ENCODE peak calls at places on chromosomes 3 and 15, in six cellular contexts. One of them, this sample, is unnamed. For H3K4me1, the result is how much of the 10 kb centered on the place peaks cover.

GRCh38 chr15:73939138-73939537 is 12.9 kb downstream of the LOXL1 start:
- DNase-seq in right lobe of liver: no peak
- DNase-seq in A549: no peak
- DNase-seq in fibroblast of lung: no peak
- DNase-seq in uterus: peak
- DNase-seq in gastrocnemius medialis: no peak
- DNase-seq in this sample: no peak

GRCh38 chr3:107956991-107957467 is 133.8 kb downstream of the CD47 start:
- DNase-seq in right lobe of liver: no peak
- DNase-seq in A549: no peak
- DNase-seq in fibroblast of lung: peak
- DNase-seq in uterus: peak
- DNase-seq in gastrocnemius medialis: peak
- DNase-seq in this sample: peak

GRCh38 chr15:61736792-61737191 is 323.5 kb downstream of the VPS13C start:
- DNase-seq in right lobe of liver: no peak
- DNase-seq in A549: no peak
- DNase-seq in fibroblast of lung: no peak
- DNase-seq in uterus: no peak
- DNase-seq in gastrocnemius medialis: no peak
- DNase-seq in this sample: no peak

GRCh38 chr3:52022323-52023100 is 26.8 kb upstream of the RPL29 start:
- DNase-seq in right lobe of liver: no peak
- DNase-seq in A549: no peak
- DNase-seq in fibroblast of lung: peak
- DNase-seq in uterus: peak
- DNase-seq in gastrocnemius medialis: peak
- DNase-seq in this sample: peak

GRCh38 chr3:195071916-195072820 is 198.8 kb downstream of the XXYLT1 start:
- DNase-seq in right lobe of liver: no peak
- DNase-seq in A549: no peak
- DNase-seq in fibroblast of lung: no peak
- DNase-seq in uterus: no peak
- DNase-seq in gastrocnemius medialis: no peak
- DNase-seq in this sample: peak

GRCh38 chr15:80550219-80550909 is 144.7 kb upstream of the ABHD17C start:
- DNase-seq in right lobe of liver: no peak
- DNase-seq in A549: peak
- DNase-seq in fibroblast of lung: peak
- DNase-seq in uterus: no peak
- DNase-seq in gastrocnemius medialis: no peak
- DNase-seq in this sample: no peak

GRCh38 chr15:78907577-78907976 is 34.9 kb downstream of the MORF4L1 start:
- DNase-seq in right lobe of liver: no peak
- DNase-seq in A549: no peak
- DNase-seq in fibroblast of lung: no peak
- DNase-seq in uterus: no peak
- DNase-seq in gastrocnemius medialis: no peak
- DNase-seq in this sample: no peak

GRCh38 chr15:63232943-63233342 is 43.5 kb downstream of the RAB8B start:
- DNase-seq in right lobe of liver: no peak
- DNase-seq in A549: no peak
- DNase-seq in fibroblast of lung: no peak
- DNase-seq in uterus: no peak
- DNase-seq in gastrocnemius medialis: no peak
- DNase-seq in this sample: no peak

GRCh38 chr3:135927170-135927569 is 38.4 kb upstream of the PPP2R3A start:
- DNase-seq in right lobe of liver: no peak
- DNase-seq in A549: no peak
- DNase-seq in fibroblast of lung: no peak
- DNase-seq in uterus: no peak
- DNase-seq in gastrocnemius medialis: no peak
- DNase-seq in this sample: no peak

GRCh38 chr3:69094467-69095205 is 9.9 kb downstream of the ARL6IP5 start:
- DNase-seq in right lobe of liver: no peak
- DNase-seq in A549: no peak
- DNase-seq in fibroblast of lung: peak
- DNase-seq in uterus: no peak
- DNase-seq in gastrocnemius medialis: no peak
- DNase-seq in this sample: no peak

GRCh38 chr3:78351338-78351737 is 1311.4 kb downstream of the ROBO2 start:
- DNase-seq in right lobe of liver: no peak
- DNase-seq in A549: no peak
- DNase-seq in fibroblast of lung: no peak
- DNase-seq in uterus: no peak
- DNase-seq in gastrocnemius medialis: no peak
- DNase-seq in this sample: no peak

GRCh38 chr15:75731248-75732100 is 18.8 kb upstream of the CSPG4 start:
- DNase-seq in right lobe of liver: peak
- DNase-seq in A549: no peak
- DNase-seq in fibroblast of lung: no peak
- DNase-seq in uterus: peak
- DNase-seq in gastrocnemius medialis: peak
- DNase-seq in this sample: peak

GRCh38 chr15:69489101-69489571 is 36.5 kb downstream of the RPLP1 start:
- DNase-seq in right lobe of liver: no peak
- DNase-seq in A549: no peak
- DNase-seq in fibroblast of lung: peak
- DNase-seq in uterus: no peak
- DNase-seq in gastrocnemius medialis: no peak
- DNase-seq in this sample: no peak

GRCh38 chr15:39919740-39920509 is at the start of gene GPR176:
- DNase-seq in right lobe of liver: peak
- DNase-seq in A549: peak
- DNase-seq in fibroblast of lung: peak
- DNase-seq in uterus: peak
- DNase-seq in gastrocnemius medialis: no peak
- DNase-seq in this sample: peak

GRCh38 chr15:75231836-75232235 is 26.3 kb upstream of the GOLGA6C start:
- DNase-seq in right lobe of liver: no peak
- DNase-seq in A549: no peak
- DNase-seq in fibroblast of lung: no peak
- DNase-seq in uterus: no peak
- DNase-seq in gastrocnemius medialis: no peak
- DNase-seq in this sample: peak

GRCh38 chr3:14124615-14125192 is at the start of the genes CHCHD4 and TMEM43:
- DNase-seq in right lobe of liver: peak
- DNase-seq in A549: peak
- DNase-seq in fibroblast of lung: peak
- DNase-seq in uterus: peak
- DNase-seq in gastrocnemius medialis: peak
- DNase-seq in this sample: peak

GRCh38 chr3:14125193-14126016 is 553 bp downstream of the TMEM43 start:
- DNase-seq in right lobe of liver: peak
- DNase-seq in A549: peak
- DNase-seq in fibroblast of lung: peak
- DNase-seq in uterus: peak
- DNase-seq in gastrocnemius medialis: no peak
- DNase-seq in this sample: peak

GRCh38 chr3:14127106-14127505 is 2.3 kb downstream of the TMEM43 start:
- DNase-seq in right lobe of liver: no peak
- DNase-seq in A549: no peak
- DNase-seq in fibroblast of lung: no peak
- DNase-seq in uterus: no peak
- DNase-seq in gastrocnemius medialis: peak
- DNase-seq in this sample: no peak

GRCh38 chr3:14127516-14128161 is 2.8 kb downstream of the TMEM43 start:
- DNase-seq in right lobe of liver: no peak
- DNase-seq in A549: no peak
- DNase-seq in fibroblast of lung: no peak
- DNase-seq in uterus: no peak
- DNase-seq in gastrocnemius medialis: peak
- DNase-seq in this sample: no peak

DNA sequence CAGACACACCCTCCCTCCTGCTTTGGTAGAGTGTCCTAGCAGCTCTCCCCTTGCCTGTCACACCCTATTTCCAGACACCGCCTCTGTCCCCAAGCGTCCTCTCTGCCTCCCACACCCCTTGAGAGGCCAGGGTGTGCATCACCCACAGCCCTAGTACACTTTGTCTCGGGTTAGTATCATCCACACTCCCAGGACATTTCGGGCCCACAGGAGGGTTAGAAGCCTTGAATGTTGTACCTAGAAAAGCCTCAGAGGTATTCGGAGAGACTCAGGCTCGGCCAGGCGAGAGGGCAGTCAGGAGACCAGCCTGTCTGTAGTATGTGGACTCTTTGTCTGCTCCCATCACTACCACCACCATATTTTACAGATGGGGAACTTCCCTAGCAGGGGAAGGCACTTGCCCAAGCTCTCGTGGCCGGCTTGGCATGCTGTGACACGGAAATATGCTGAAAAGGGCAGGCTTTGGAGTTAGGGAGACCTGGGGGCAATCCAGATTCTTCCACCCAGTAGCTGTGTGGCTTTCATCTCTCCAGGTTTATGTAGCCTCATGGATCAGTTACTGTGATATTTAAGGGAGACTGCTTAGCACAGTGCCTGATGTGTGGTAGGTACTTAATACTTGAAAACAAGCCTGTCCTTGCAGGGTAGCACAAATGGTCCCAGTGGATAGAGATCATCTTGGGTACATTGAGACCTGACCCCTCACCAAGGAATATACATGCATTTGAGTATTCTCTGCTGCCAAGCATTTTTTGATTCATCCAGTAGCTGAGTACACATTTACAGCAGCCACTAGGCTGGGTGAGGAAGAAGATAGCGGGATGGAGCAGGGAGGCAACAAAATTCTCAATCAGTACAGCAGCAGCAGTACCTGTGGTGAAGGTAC is 1.4 kb downstream of the TMEM43 start:
- DNase-seq in right lobe of liver: no peak
- DNase-seq in A549: no peak
- DNase-seq in fibroblast of lung: no peak
- DNase-seq in uterus: no peak
- DNase-seq in gastrocnemius medialis: peak
- DNase-seq in this sample: no peak
- H3K4me1 ChIP-seq in right lobe of liver: under half
- H3K4me1 ChIP-seq in A549: under half
- H3K4me1 ChIP-seq in fibroblast of lung: under half
- H3K4me1 ChIP-seq in uterus: under half
- H3K4me1 ChIP-seq in gastrocnemius medialis: under half
- H3K4me1 ChIP-seq in this sample: under half

GRCh38 chr3:66464512-66464894 is 36.3 kb downstream of the LRIG1 start:
- DNase-seq in right lobe of liver: no peak
- DNase-seq in A549: no peak
- DNase-seq in fibroblast of lung: no peak
- DNase-seq in uterus: no peak
- DNase-seq in gastrocnemius medialis: no peak
- DNase-seq in this sample: no peak
- H3K4me1 ChIP-seq in right lobe of liver: under half
- H3K4me1 ChIP-seq in A549: under half
- H3K4me1 ChIP-seq in fibroblast of lung: under half
- H3K4me1 ChIP-seq in uterus: under half
- H3K4me1 ChIP-seq in gastrocnemius medialis: under half
- H3K4me1 ChIP-seq in this sample: under half

DNA sequence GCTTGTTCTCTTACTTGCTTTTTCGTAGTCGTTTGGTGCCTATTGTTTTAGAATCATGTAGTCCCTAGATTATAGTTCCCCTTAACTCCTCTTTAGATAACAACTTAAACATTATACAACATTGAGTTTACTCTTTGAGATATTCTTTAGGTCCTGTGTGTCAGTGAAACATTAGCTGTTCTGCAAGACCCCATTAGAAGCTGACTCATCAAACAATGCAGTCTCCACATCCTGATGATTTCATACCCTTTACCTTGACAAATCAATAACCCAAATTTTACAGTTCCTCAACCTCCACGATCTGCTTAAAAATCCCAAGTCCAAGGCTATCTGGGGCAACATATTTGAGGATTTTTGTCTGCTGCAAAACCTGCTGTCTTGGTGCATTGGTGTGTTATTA is 582.9 kb downstream of the NSUN3 start:
- DNase-seq in right lobe of liver: no peak
- DNase-seq in A549: no peak
- DNase-seq in fibroblast of lung: no peak
- DNase-seq in uterus: no peak
- DNase-seq in gastrocnemius medialis: no peak
- DNase-seq in this sample: no peak
- H3K4me1 ChIP-seq in right lobe of liver: under half
- H3K4me1 ChIP-seq in A549: under half
- H3K4me1 ChIP-seq in fibroblast of lung: under half
- H3K4me1 ChIP-seq in uterus: under half
- H3K4me1 ChIP-seq in gastrocnemius medialis: under half
- H3K4me1 ChIP-seq in this sample: under half

GRCh38 chr3:169633789-169634188 is 29.7 kb downstream of the MECOM start:
- DNase-seq in right lobe of liver: no peak
- DNase-seq in A549: no peak
- DNase-seq in fibroblast of lung: no peak
- DNase-seq in uterus: no peak
- DNase-seq in gastrocnemius medialis: no peak
- DNase-seq in this sample: no peak
- H3K4me1 ChIP-seq in right lobe of liver: under half
- H3K4me1 ChIP-seq in A549: under half
- H3K4me1 ChIP-seq in fibroblast of lung: under half
- H3K4me1 ChIP-seq in uterus: under half
- H3K4me1 ChIP-seq in gastrocnemius medialis: under half
- H3K4me1 ChIP-seq in this sample: under half

GRCh38 chr3:114216186-114216970 is 21.0 kb downstream of the ZNF80 start:
- DNase-seq in right lobe of liver: no peak
- DNase-seq in A549: no peak
- DNase-seq in fibroblast of lung: peak
- DNase-seq in uterus: no peak
- DNase-seq in gastrocnemius medialis: no peak
- DNase-seq in this sample: no peak
- H3K4me1 ChIP-seq in right lobe of liver: under half
- H3K4me1 ChIP-seq in A549: under half
- H3K4me1 ChIP-seq in fibroblast of lung: under half
- H3K4me1 ChIP-seq in uterus: under half
- H3K4me1 ChIP-seq in gastrocnemius medialis: under half
- H3K4me1 ChIP-seq in this sample: under half

GRCh38 chr3:146544929-146545528 is 622 bp upstream of the PLSCR1 start:
- DNase-seq in right lobe of liver: no peak
- DNase-seq in A549: no peak
- DNase-seq in fibroblast of lung: no peak
- DNase-seq in uterus: no peak
- DNase-seq in gastrocnemius medialis: no peak
- DNase-seq in this sample: no peak
- H3K4me1 ChIP-seq in right lobe of liver: under half
- H3K4me1 ChIP-seq in A549: under half
- H3K4me1 ChIP-seq in fibroblast of lung: under half
- H3K4me1 ChIP-seq in uterus: under half
- H3K4me1 ChIP-seq in gastrocnemius medialis: under half
- H3K4me1 ChIP-seq in this sample: under half

GRCh38 chr15:60379466-60380274 is 18.1 kb downstream of the ANXA2 start:
- DNase-seq in right lobe of liver: no peak
- DNase-seq in A549: peak
- DNase-seq in fibroblast of lung: peak
- DNase-seq in uterus: no peak
- DNase-seq in gastrocnemius medialis: no peak
- DNase-seq in this sample: no peak
- H3K4me1 ChIP-seq in right lobe of liver: under half
- H3K4me1 ChIP-seq in A549: half or more
- H3K4me1 ChIP-seq in fibroblast of lung: under half
- H3K4me1 ChIP-seq in uterus: under half
- H3K4me1 ChIP-seq in gastrocnemius medialis: half or more
- H3K4me1 ChIP-seq in this sample: under half

GRCh38 chr3:188295876-188296275 is 141.9 kb downstream of the LPP start:
- DNase-seq in right lobe of liver: no peak
- DNase-seq in A549: no peak
- DNase-seq in fibroblast of lung: no peak
- DNase-seq in uterus: no peak
- DNase-seq in gastrocnemius medialis: no peak
- DNase-seq in this sample: no peak
- H3K4me1 ChIP-seq in right lobe of liver: half or more
- H3K4me1 ChIP-seq in A549: half or more
- H3K4me1 ChIP-seq in fibroblast of lung: under half
- H3K4me1 ChIP-seq in uterus: under half
- H3K4me1 ChIP-seq in gastrocnemius medialis: under half
- H3K4me1 ChIP-seq in this sample: under half

This sample was measured in upper lobe of right lung.